ENCODE peak calls at places on chromosomes 12 and 14, in seven cellular contexts. O is AG09319; K is activated CD4-positive, alpha-beta T cell treated with anti-CD3 and anti-CD28 coated beads, Interleukin-2, amount 10 ng/mL, durations not matched to agents 24 days and 14 days; G is RWPE1; W is MG63; B is NCI-H1417; V is epithelial cell of proximal tubule. X is an unnamed sample.

GRCh38 chr14:101072070-101072469 is 168.5 kb upstream of the RTL1 start:
- DNase-seq in O (no peak), W (no peak), B (no peak), V (no peak), K (no peak), G (no peak), X (no peak)

GRCh38 chr14:60064491-60065072 is 27.1 kb upstream of the PCNX4 start:
- DNase-seq in K (no peak), W (no peak), G (peak), O (no peak), V (no peak), B (no peak), X (no peak)

GRCh38 chr14:93741556-93742210 is 46.6 kb downstream of the PRIMA1 start:
- DNase-seq in K (no peak), V (no peak), B (no peak), G (no peak), W (no peak), O (no peak), X (no peak)

GRCh38 chr12:53737951-53738833 is 10.9 kb upstream of the CALCOCO1 start:
- DNase-seq in G (no peak), B (peak), K (peak), W (no peak), V (no peak), O (no peak), X (no peak)

GRCh38 chr12:78865297-78865955 is 852 bp downstream of the SYT1 start:
- DNase-seq in K (no peak), V (no peak), B (peak), G (no peak), W (no peak), O (no peak), X (no peak)

GRCh38 chr14:68474741-68475140 is 318.1 kb downstream of the ZFP36L1 start:
- DNase-seq in V (no peak), O (no peak), K (no peak), G (no peak), B (no peak), W (no peak), X (no peak)

GRCh38 chr12:127459687-127460086 is 807.3 kb upstream of the TMEM132C start:
- DNase-seq in W (no peak), G (no peak), V (no peak), O (no peak), K (no peak), B (no peak), X (no peak)

GRCh38 chr12:9707356-9707755 is 25.5 kb downstream of the CLECL1 start:
- DNase-seq in V (no peak), K (peak), W (no peak), G (no peak), O (no peak), B (no peak), X (no peak)

GRCh38 chr12:29008786-29009185 is 140.3 kb upstream of the FAR2 start:
- DNase-seq in K (no peak), V (no peak), G (no peak), O (no peak), W (no peak), B (no peak), X (no peak)

GRCh38 chr14:102262894-102263462 is 42.0 kb downstream of the MOK start:
- DNase-seq in B (peak), V (no peak), G (peak), K (no peak), O (no peak), W (no peak), X (no peak)

GRCh38 chr12:7242176-7243101 is 53.0 kb downstream of the PEX5 start:
- DNase-seq in O (no peak), V (no peak), K (no peak), W (no peak), G (no peak), B (no peak), X (no peak)

GRCh38 chr14:105525861-105526780 is at the start of gene TMEM121:
- DNase-seq in B (peak), O (no peak), G (no peak), V (no peak), W (peak), K (peak), X (no peak)

GRCh38 chr12:90682398-90682797 is 272.6 kb downstream of the CCER1 start:
- DNase-seq in V (no peak), O (no peak), W (peak), G (no peak), K (no peak), B (no peak), X (no peak)

GRCh38 chr12:66087365-66087943 is 43.1 kb downstream of the LLPH start:
- DNase-seq in B (peak), G (peak), V (no peak), K (peak), W (peak), O (peak), X (peak)

GRCh38 chr14:22464422-22465142 is 124.4 kb downstream of the DAD1 start:
- DNase-seq in W (no peak), K (no peak), V (no peak), B (no peak), G (no peak), O (no peak), X (no peak)

GRCh38 chr12:64186789-64187188 is 35.3 kb downstream of the KICS2 start:
- DNase-seq in K (no peak), V (no peak), O (no peak), W (peak), G (peak), B (no peak), X (no peak)

GRCh38 chr12:3097186-3097804 is 20.1 kb downstream of the TSPAN9 start:
- DNase-seq in V (no peak), B (no peak), K (no peak), O (no peak), G (no peak), W (no peak), X (no peak)

GRCh38 chr12:109762071-109762672 is 48.5 kb downstream of the FAM222A start:
- DNase-seq in K (no peak), W (no peak), G (no peak), B (no peak), O (no peak), V (no peak), X (no peak)

GRCh38 chr12:89708793-89709156 is at the start of gene ATP2B1:
- DNase-seq in V (no peak), G (peak), K (peak), O (peak), B (peak), W (peak), X (peak)

GRCh38 chr14:75025082-75025481 is 22.4 kb downstream of the EIF2B2 start:
- DNase-seq in O (no peak), K (no peak), G (no peak), V (no peak), B (no peak), W (no peak), X (peak)

GRCh38 chr12:108616359-108616758 is 17.3 kb downstream of the SELPLG start:
- DNase-seq in B (no peak), V (no peak), W (no peak), K (no peak), O (no peak), G (no peak), X (no peak)

GRCh38 chr14:83467811-83468210 is 1934.2 kb upstream of the SEL1L start:
- DNase-seq in K (no peak), V (no peak), W (no peak), G (no peak), O (no peak), B (peak), X (no peak)

GRCh38 chr12:115354007-115354452 is 670.1 kb upstream of the TBX3 start:
- DNase-seq in O (peak), K (peak), W (peak), G (peak), B (no peak), V (peak), X (peak)

GRCh38 chr12:74747305-74747704 is 209.7 kb downstream of the ATXN7L3B start:
- DNase-seq in K (no peak), O (no peak), G (no peak), V (no peak), W (no peak), B (peak), X (no peak)

X was measured in pulmonary artery endothelial cell.